ENCODE peak calls at places on chromosomes 12 and 14, in seven cellular contexts. One of them, this sample, is unnamed.

GRCh38 chr14:81509838-81510452 is 23.7 kb downstream of the SEL1L start:
- DNase-seq in neural crest cell: no peak
- DNase-seq in posterior cingulate gyrus: no peak
- DNase-seq in fibroblast of mammary gland: peak
- DNase-seq in HTR-8/SVneo: no peak
- DNase-seq in H9: no peak
- DNase-seq in kidney tubule cell: no peak
- DNase-seq in this sample: no peak

GRCh38 chr14:99518441-99519346 is 37.5 kb downstream of the CCNK start:
- DNase-seq in neural crest cell: peak
- DNase-seq in posterior cingulate gyrus: peak
- DNase-seq in fibroblast of mammary gland: peak
- DNase-seq in HTR-8/SVneo: peak
- DNase-seq in H9: peak
- DNase-seq in kidney tubule cell: peak
- DNase-seq in this sample: peak

GRCh38 chr12:123034865-123035264 is 54.4 kb downstream of the ARL6IP4 start:
- DNase-seq in neural crest cell: no peak
- DNase-seq in posterior cingulate gyrus: no peak
- DNase-seq in fibroblast of mammary gland: peak
- DNase-seq in HTR-8/SVneo: peak
- DNase-seq in H9: no peak
- DNase-seq in kidney tubule cell: peak
- DNase-seq in this sample: peak

GRCh38 chr12:4441355-4442330 is 4.0 kb downstream of the FGF6 start:
- DNase-seq in neural crest cell: no peak
- DNase-seq in posterior cingulate gyrus: no peak
- DNase-seq in fibroblast of mammary gland: no peak
- DNase-seq in HTR-8/SVneo: no peak
- DNase-seq in H9: peak
- DNase-seq in kidney tubule cell: no peak
- DNase-seq in this sample: no peak

GRCh38 chr12:72828662-72829324 is 556.6 kb downstream of the TRHDE start:
- DNase-seq in neural crest cell: no peak
- DNase-seq in posterior cingulate gyrus: no peak
- DNase-seq in fibroblast of mammary gland: no peak
- DNase-seq in HTR-8/SVneo: no peak
- DNase-seq in H9: no peak
- DNase-seq in kidney tubule cell: no peak
- DNase-seq in this sample: no peak

GRCh38 chr14:73047808-73048207 is 10.5 kb upstream of the RBM25 start:
- DNase-seq in neural crest cell: no peak
- DNase-seq in posterior cingulate gyrus: no peak
- DNase-seq in fibroblast of mammary gland: no peak
- DNase-seq in HTR-8/SVneo: no peak
- DNase-seq in H9: no peak
- DNase-seq in kidney tubule cell: no peak
- DNase-seq in this sample: no peak

GRCh38 chr12:101637936-101638335 is 43.2 kb downstream of the MYBPC1 start:
- DNase-seq in neural crest cell: no peak
- DNase-seq in posterior cingulate gyrus: no peak
- DNase-seq in fibroblast of mammary gland: no peak
- DNase-seq in HTR-8/SVneo: no peak
- DNase-seq in H9: no peak
- DNase-seq in kidney tubule cell: peak
- DNase-seq in this sample: no peak

GRCh38 chr12:90023207-90023870 is 314.7 kb upstream of the ATP2B1 start:
- DNase-seq in neural crest cell: no peak
- DNase-seq in posterior cingulate gyrus: no peak
- DNase-seq in fibroblast of mammary gland: no peak
- DNase-seq in HTR-8/SVneo: no peak
- DNase-seq in H9: no peak
- DNase-seq in kidney tubule cell: no peak
- DNase-seq in this sample: no peak

GRCh38 chr12:41917827-41918445 is 226.7 kb downstream of the GXYLT1 start:
- DNase-seq in neural crest cell: no peak
- DNase-seq in posterior cingulate gyrus: no peak
- DNase-seq in fibroblast of mammary gland: no peak
- DNase-seq in HTR-8/SVneo: no peak
- DNase-seq in H9: no peak
- DNase-seq in kidney tubule cell: no peak
- DNase-seq in this sample: no peak

GRCh38 chr12:4506870-4507269 is 31.8 kb upstream of the RAD51AP1 start:
- DNase-seq in neural crest cell: no peak
- DNase-seq in posterior cingulate gyrus: no peak
- DNase-seq in fibroblast of mammary gland: peak
- DNase-seq in HTR-8/SVneo: no peak
- DNase-seq in H9: no peak
- DNase-seq in kidney tubule cell: peak
- DNase-seq in this sample: no peak

This sample was measured in H54.